ENCODE peak calls at places on chromosomes 5 and 9, in four cellular contexts. G is right lobe of liver; J is stimulated activated naive CD8-positive, alpha-beta T cell treated with anti-CD3 and anti-CD28 coated beads, Interleukin-15, Interleukin-2, amounts not matched to agents 100 U/mL and 50 U/mL, for 24 hours; H is M059J. S is an unnamed sample.
A peak's percentile ranks its signal among the peaks of the same experiment; 100 is the strongest.

GRCh38 chr5:136364307-136364706 is 1.0 kb downstream of the TRPC7 start:
- DNase-seq in G (no peak), J (no peak), H (no peak), S (no peak)

GRCh38 chr9:2120926-2121689 is 106.0 kb downstream of the SMARCA2 start:
- DNase-seq in G (no peak), J (no peak), H (peak; percentile 36), S (no peak)

GRCh38 chr5:14712131-14712530 is 47.6 kb downstream of the OTULIN start:
- DNase-seq in G (no peak), J (no peak), H (no peak), S (no peak)

GRCh38 chr5:150113047-150113744 is 26.8 kb upstream of the CSF1R start:
- DNase-seq in G (no peak), J (no peak), H (peak; percentile 84), S (no peak)

GRCh38 chr5:95908799-95909198 is 52.9 kb downstream of the ELL2 start:
- DNase-seq in G (no peak), J (no peak), H (peak; percentile 34), S (no peak)

GRCh38 chr5:112640495-112640894 is 97.2 kb upstream of the APC start:
- DNase-seq in G (no peak), J (no peak), H (no peak), S (no peak)

GRCh38 chr5:67536892-67537291 is 340.3 kb upstream of the CD180 start:
- DNase-seq in G (no peak), J (no peak), H (no peak), S (no peak)

GRCh38 chr5:35360671-35361070 is 130.4 kb upstream of the PRLR start:
- DNase-seq in G (no peak), J (no peak), H (no peak), S (no peak)

GRCh38 chr5:178205010-178205748 is 846 bp downstream of the HNRNPAB start:
- DNase-seq in G (peak; percentile 89), J (peak; percentile 84), H (peak; percentile 75), S (peak; percentile 21)

GRCh38 chr5:59763545-59763944 is 130.0 kb downstream of the PDE4D start:
- DNase-seq in G (no peak), J (no peak), H (peak; percentile 26), S (no peak)

GRCh38 chr5:153523196-153523595 is 32.7 kb downstream of the GRIA1 start:
- DNase-seq in G (no peak), J (no peak), H (peak; percentile 81), S (no peak)

GRCh38 chr9:72038408-72038807 is 22.0 kb downstream of the C9orf57 start:
- DNase-seq in G (no peak), J (no peak), H (no peak), S (no peak)

GRCh38 chr5:77768978-77769377 is 7.2 kb downstream of the TBCA start:
- DNase-seq in G (no peak), J (no peak), H (no peak), S (no peak)

GRCh38 chr5:9557696-9558095 is 11.8 kb upstream of the SEMA5A start:
- DNase-seq in G (no peak), J (no peak), H (peak; percentile 46), S (no peak)

GRCh38 chr9:12640021-12640587 is 53.1 kb upstream of the TYRP1 start:
- DNase-seq in G (no peak), J (no peak), H (peak; percentile 61), S (no peak)

GRCh38 chr9:6781476-6781875 is 23.7 kb downstream of the KDM4C start:
- DNase-seq in G (no peak), J (no peak), H (no peak), S (no peak)

GRCh38 chr9:96620155-96620514 is 492 bp upstream of the CDC14B start:
- DNase-seq in G (no peak), J (no peak), H (no peak), S (no peak)

GRCh38 chr5:121138495-121138907 is 674.4 kb downstream of the PRR16 start:
- DNase-seq in G (no peak), J (no peak), H (no peak), S (no peak)

GRCh38 chr9:87336914-87337333 is 160.7 kb upstream of the DAPK1 start:
- DNase-seq in G (no peak), J (no peak), H (peak; percentile 89), S (no peak)

GRCh38 chr9:98164912-98165311 is 27.5 kb downstream of the CORO2A start:
- DNase-seq in G (no peak), J (no peak), H (no peak), S (no peak)

GRCh38 chr9:70389642-70390266 is 24.7 kb downstream of the KLF9 start:
- DNase-seq in G (no peak), J (no peak), H (peak; percentile 38), S (no peak)

S was measured in anterior cingulate cortex.